ENCODE peak calls at places on chromosomes 4 and X, in five cellular contexts. V is lung; C is naive thymus-derived CD4-positive, alpha-beta T cell; E is IMR-90; A is neural progenitor cell. H is an unnamed sample. For H3K36me3, the result is how much of the 10 kb centered on the place peaks cover.

GRCh38 chr4:174423257-174423944 is 98.9 kb downstream of the HPGD start:
- DNase-seq in V (no peak), C (no peak), E (peak), A (no peak), H (no peak)

GRCh38 chrX:4277122-4277521 is 563.7 kb upstream of the PRKX start:
- DNase-seq in V (no peak), C (no peak), E (no peak), A (no peak), H (no peak)

GRCh38 chrX:111090458-111090857 is 5.5 kb upstream of the PAK3 start:
- DNase-seq in V (no peak), C (no peak), E (no peak), A (no peak), H (no peak)

GRCh38 chrX:71251456-71251973 is 2.4 kb downstream of the ZMYM3 start:
- DNase-seq in V (no peak), C (peak), E (no peak), A (no peak), H (no peak)

GRCh38 chrX:36803151-36803550 is 205.0 kb upstream of the FAM47C start:
- DNase-seq in V (no peak), C (no peak), E (no peak), A (no peak), H (no peak)

GRCh38 chr4:84855774-84856173 is 110.7 kb downstream of the WDFY3 start:
- DNase-seq in V (no peak), C (no peak), E (no peak), A (peak), H (no peak)

GRCh38 chr4:14180166-14180565 is 552.6 kb upstream of the BOD1L1 start:
- DNase-seq in V (no peak), C (no peak), E (no peak), A (no peak), H (no peak)

GRCh38 chr4:148542922-148543623 is 100.9 kb upstream of the NR3C2 start:
- DNase-seq in V (no peak), C (no peak), E (peak), A (no peak), H (no peak)

GRCh38 chr4:18568600-18568999 is 547.0 kb upstream of the LCORL start:
- DNase-seq in V (no peak), C (no peak), E (no peak), A (no peak), H (no peak)

GRCh38 chrX:44544036-44544435 is 1.4 kb upstream of the FUNDC1 start:
- DNase-seq in V (no peak), C (no peak), E (no peak), A (no peak), H (no peak)

GRCh38 chr4:39539026-39539690 is 11.9 kb upstream of the UGDH start:
- DNase-seq in V (no peak), C (no peak), E (peak), A (no peak), H (no peak)

GRCh38 chrX:10579018-10579752 is 41.2 kb downstream of the MID1 start:
- DNase-seq in V (no peak), C (no peak), E (peak), A (no peak), H (no peak)

GRCh38 chr4:26213317-26213716 is 107.5 kb upstream of the RBPJ start:
- DNase-seq in V (no peak), C (no peak), E (no peak), A (no peak), H (no peak)

GRCh38 chr4:153205757-153206156 is 1.5 kb downstream of the TRIM2 start:
- DNase-seq in V (peak), C (peak), E (no peak), A (peak), H (no peak)

GRCh38 chr4:159435561-159436023 is 332.7 kb downstream of the RAPGEF2 start:
- DNase-seq in V (no peak), C (no peak), E (no peak), A (no peak), H (no peak)

GRCh38 chr4:187578103-187578502 is 417.5 kb upstream of the ZFP42 start:
- DNase-seq in V (no peak), C (no peak), E (peak), A (peak), H (no peak)

GRCh38 chr4:11743961-11744360 is 315.3 kb upstream of the HS3ST1 start:
- DNase-seq in V (no peak), C (no peak), E (no peak), A (no peak), H (no peak)

GRCh38 chrX:41666251-41666650 is 22.5 kb upstream of the GPR34 start:
- DNase-seq in V (no peak), C (no peak), E (peak), A (no peak), H (no peak)

GRCh38 chr4:175614880-175615279 is 197.2 kb downstream of the GPM6A start:
- DNase-seq in V (no peak), C (no peak), E (no peak), A (no peak), H (no peak)

GRCh38 chrX:47958943-47959342 is 44.8 kb downstream of the ZNF182 start:
- DNase-seq in V (no peak), C (no peak), E (no peak), A (no peak), H (no peak)

GRCh38 chr4:113738251-113738650 is 23.3 kb downstream of the CAMK2D start:
- DNase-seq in V (no peak), C (no peak), E (peak), A (no peak), H (no peak)
- H3K36me3 ChIP-seq in V (under half), C (under half), E (under half), A (under half), H (under half)

GRCh38 chr4:184422378-184422777 is 52.0 kb downstream of the IRF2 start:
- DNase-seq in V (no peak), C (no peak), E (no peak), A (no peak), H (no peak)
- H3K36me3 ChIP-seq in V (under half), C (under half), E (under half), A (under half), H (under half)

DNA sequence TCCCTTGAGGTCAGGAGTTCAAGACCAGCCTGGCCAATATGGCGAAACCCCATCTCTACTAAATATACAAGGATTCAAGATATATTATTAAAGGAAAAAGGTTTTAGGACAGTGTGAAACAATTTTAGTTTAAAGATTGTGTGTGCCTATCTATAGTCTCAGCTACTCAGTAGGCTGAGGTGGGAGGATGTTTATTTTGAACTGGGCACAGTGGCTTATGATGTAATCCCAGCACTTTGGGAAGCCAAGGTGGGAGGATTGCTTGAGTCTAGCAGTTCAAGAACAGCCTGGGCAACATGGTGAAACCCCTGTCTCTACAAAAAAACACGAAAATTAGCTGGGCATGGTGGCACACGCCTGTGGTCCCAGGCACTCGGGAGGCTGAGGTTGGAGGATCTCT is 31.4 kb upstream of the REST start:
- DNase-seq in V (no peak), C (no peak), E (no peak), A (no peak), H (no peak)
- H3K36me3 ChIP-seq in V (under half), C (under half), E (under half), A (under half), H (under half)

GRCh38 chr4:3134201-3134600 is 59.7 kb downstream of the HTT start:
- DNase-seq in V (no peak), C (no peak), E (no peak), A (no peak), H (no peak)
- H3K36me3 ChIP-seq in V (under half), C (under half), E (under half), A (under half), H (under half)

DNA sequence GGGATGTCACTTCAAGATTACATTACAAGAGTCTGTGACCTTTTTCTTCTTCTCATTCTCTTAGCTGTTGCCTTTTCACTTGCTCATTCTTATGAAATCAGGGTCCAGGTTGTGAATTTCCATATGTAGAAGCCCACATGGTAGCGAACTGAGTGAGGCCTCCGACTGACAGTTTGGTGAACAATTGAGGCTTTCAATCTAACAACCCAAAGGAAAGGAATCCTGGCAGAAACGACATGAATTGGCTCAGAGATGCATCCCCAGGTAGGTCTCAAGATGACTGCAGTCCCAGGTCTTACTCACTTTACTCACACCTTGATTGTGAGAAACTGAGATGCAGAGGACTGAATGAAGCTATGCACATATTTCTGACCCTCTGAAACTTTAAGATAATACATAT is 203.4 kb upstream of the FAT4 start:
- DNase-seq in V (no peak), C (no peak), E (no peak), A (no peak), H (no peak)
- H3K36me3 ChIP-seq in V (under half), C (under half), E (under half), A (under half), H (under half)

DNA sequence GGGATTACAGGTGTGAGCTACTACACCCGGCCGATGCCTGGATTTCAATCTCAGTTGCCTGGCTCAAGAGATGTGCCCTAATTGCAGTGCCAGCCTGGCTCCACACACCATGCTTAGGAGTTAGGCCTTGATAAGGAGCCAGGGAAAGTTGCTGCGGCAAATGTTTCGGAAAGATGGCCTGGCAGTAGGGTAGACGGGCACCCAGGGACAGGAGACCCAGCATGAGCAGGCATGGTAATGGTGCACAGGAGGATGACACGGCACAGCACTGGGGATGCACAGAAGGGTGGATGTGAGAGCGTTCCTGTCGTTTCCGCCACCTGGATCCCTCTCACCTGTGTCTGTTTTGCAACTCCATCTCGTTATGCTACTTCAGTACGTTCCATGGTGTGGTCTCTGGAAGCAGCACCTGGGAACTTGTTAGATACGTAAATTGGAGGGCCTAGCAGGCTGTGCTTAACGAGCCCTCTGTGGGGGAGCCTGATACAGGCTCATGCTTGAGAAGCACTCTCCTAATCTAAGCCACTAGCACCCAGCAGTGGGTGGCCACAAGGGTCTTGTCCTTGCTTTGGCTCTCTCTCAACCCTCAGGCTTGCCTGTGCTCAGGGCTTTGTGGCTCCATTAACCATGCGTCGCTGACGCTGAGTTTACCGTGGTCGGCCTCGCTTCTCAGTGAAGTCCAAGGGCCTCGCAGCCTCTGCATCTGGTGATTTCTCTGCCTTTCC is 20.3 kb downstream of the RNF4 start:
- DNase-seq in V (no peak), C (no peak), E (no peak), A (no peak), H (no peak)
- H3K36me3 ChIP-seq in V (under half), C (under half), E (under half), A (under half), H (under half)